ENCODE peak calls at places on chromosomes 12 and 14, in six cellular contexts. V, L, X, U, Y and G are unnamed samples.

GRCh38 chr12:114684098-114684869 is at the start of gene TBX3:
- DNase-seq in V (peak; percentile 97), X (no peak), L (peak; percentile 61), U (peak; percentile 45), Y (peak; percentile 99), G (peak; percentile 99)

GRCh38 chr12:53231859-53232640 is at the start of gene RARG:
- DNase-seq in X (no peak), U (peak; percentile 72), V (peak; percentile 85), L (peak; percentile 58), Y (peak; percentile 77), G (no peak)

GRCh38 chr12:92951006-92951405 is 21.9 kb upstream of the EEA1 start:
- DNase-seq in V (no peak), U (no peak), L (no peak), X (no peak), Y (no peak), G (no peak)

GRCh38 chr12:27807063-27807703 is 27.1 kb upstream of the MANSC4 start:
- DNase-seq in V (no peak), X (no peak), U (peak; percentile 40), L (no peak), Y (no peak), G (no peak)

GRCh38 chr12:3964404-3964803 is 91.2 kb upstream of the PARP11 start:
- DNase-seq in L (peak; percentile 39), Y (peak; percentile 19), U (no peak), X (no peak), V (no peak), G (peak; percentile 7)

GRCh38 chr14:26597136-26598080 is at the start of gene NOVA1:
- DNase-seq in Y (no peak), V (no peak), L (no peak), X (no peak), U (no peak), G (no peak)

GRCh38 chr12:12397184-12397583 is 40.3 kb downstream of the BORCS5 start:
- DNase-seq in X (no peak), V (no peak), Y (no peak), U (no peak), L (no peak), G (no peak)

GRCh38 chr12:92745874-92746553 is 43.2 kb downstream of the PLEKHG7 start:
- DNase-seq in U (no peak), Y (peak; percentile 96), X (no peak), L (no peak), V (peak; percentile 98), G (peak; percentile 96)

GRCh38 chr14:79229383-79229875 is 981.9 kb downstream of the DIO2 start:
- DNase-seq in X (no peak), V (no peak), L (no peak), Y (no peak), U (no peak), G (no peak)

GRCh38 chr14:49972199-49972671 is 79.4 kb downstream of the ARF6 start:
- DNase-seq in V (peak; percentile 54), L (no peak), U (no peak), Y (peak; percentile 92), X (no peak), G (peak; percentile 85)

GRCh38 chr12:34287437-34287836 is 265.1 kb downstream of the ALG10 start:
- DNase-seq in L (no peak), Y (no peak), X (no peak), U (no peak), V (no peak), G (no peak)

GRCh38 chr14:95226801-95227200 is 69.5 kb upstream of the DICER1 start:
- DNase-seq in U (no peak), X (no peak), V (no peak), Y (no peak), L (no peak), G (no peak)

GRCh38 chr12:74393265-74393664 is 144.4 kb upstream of the ATXN7L3B start:
- DNase-seq in Y (peak; percentile 21), X (no peak), U (no peak), V (no peak), L (no peak), G (no peak)

GRCh38 chr14:51533160-51533559 is 118.5 kb upstream of the FRMD6 start:
- DNase-seq in V (peak; percentile 56), X (no peak), U (no peak), Y (peak; percentile 79), L (no peak), G (peak; percentile 89)

GRCh38 chr14:55123101-55123500 is 6.0 kb upstream of the LGALS3 start:
- DNase-seq in U (no peak), X (no peak), Y (peak; percentile 61), V (peak; percentile 52), L (no peak), G (peak; percentile 86)

GRCh38 chr14:104805326-104805678 is 4.4 kb downstream of the ZBTB42 start:
- DNase-seq in Y (peak; percentile 78), L (no peak), X (no peak), V (peak; percentile 87), U (no peak), G (peak; percentile 85)

GRCh38 chr14:101705733-101706508 is 55.6 kb upstream of the PPP2R5C start:
- DNase-seq in U (peak; percentile 58), Y (no peak), X (no peak), V (no peak), L (peak; percentile 61), G (no peak)

GRCh38 chr12:122880155-122880605 is 15.7 kb downstream of the VPS37B start:
- DNase-seq in X (no peak), L (no peak), V (no peak), U (no peak), Y (no peak), G (no peak)

GRCh38 chr12:114935658-114936057 is 251.7 kb upstream of the TBX3 start:
- DNase-seq in X (no peak), L (no peak), Y (peak; percentile 32), V (no peak), U (no peak), G (no peak)

GRCh38 chr14:51095854-51096823 is 1.2 kb upstream of the TRIM9 start:
- DNase-seq in X (no peak), U (peak; percentile 9), V (peak; percentile 62), L (no peak), Y (peak; percentile 21), G (peak; percentile 50)

GRCh38 chr12:32895688-32896437 is 714 bp downstream of the PKP2 start:
- DNase-seq in V (no peak), Y (peak; percentile 33), L (no peak), X (no peak), U (no peak), G (no peak)

GRCh38 chr14:48325486-48325885 is 650.1 kb upstream of the MDGA2 start:
- DNase-seq in V (no peak), U (no peak), X (no peak), L (no peak), Y (peak; percentile 6), G (no peak)

GRCh38 chr14:32697704-32698103 is 241.0 kb upstream of the NPAS3 start:
- DNase-seq in L (no peak), Y (peak; percentile 13), X (no peak), V (no peak), U (no peak), G (peak; percentile 64)

GRCh38 chr14:65866906-65867305 is 454.4 kb downstream of the FUT8 start:
- DNase-seq in Y (no peak), X (no peak), V (peak; percentile 33), U (no peak), L (no peak), G (no peak)

GRCh38 chr12:128381961-128382360 is 115.0 kb downstream of the TMEM132C start:
- DNase-seq in Y (no peak), V (no peak), X (no peak), L (no peak), U (no peak), G (no peak)

GRCh38 chr14:54593860-54594259 is 26.9 kb downstream of the SAMD4A start:
- DNase-seq in X (no peak), Y (peak; percentile 42), U (no peak), L (no peak), V (no peak), G (no peak)

GRCh38 chr14:69287096-69287991 is 27.4 kb downstream of the GALNT16 start:
- DNase-seq in V (peak; percentile 38), X (no peak), L (no peak), Y (no peak), U (no peak), G (no peak)

GRCh38 chr14:91545946-91546716 is 36.0 kb upstream of the PPP4R3A start:
- DNase-seq in U (no peak), X (no peak), V (no peak), L (no peak), Y (peak; percentile 35), G (no peak)

GRCh38 chr14:30252800-30253425 is 306.0 kb upstream of the G2E3 start:
- DNase-seq in Y (peak; percentile 21), U (no peak), L (no peak), X (no peak), V (no peak), G (peak; percentile 34)

GRCh38 chr14:80930836-80931389 is 10.6 kb downstream of the CEP128 start:
- DNase-seq in Y (peak; percentile 73), X (peak; percentile 88), V (peak; percentile 42), U (peak; percentile 64), L (peak; percentile 45), G (peak; percentile 50)